ENCODE peak calls at places on chromosomes 6 and 20, in ten cellular contexts. U is C1 segment of cervical spinal cord; H is head of caudate nucleus; C is GM12865; G is stimulated activated CD4-positive, alpha-beta T cell treated with anti-CD3 and anti-CD28 coated beads, Interleukin-1b, Interleukin-23, amount 100 ng/mL, for 4 hours; D is adrenal gland; B is fibroblast of mammary gland; A is Right ventricle myocardium superior; Q is Kasumi-1; W is T-cell. F is an unnamed sample.

GRCh38 chr6:149064026-149065017 is 253.2 kb upstream of the TAB2 start:
- DNase-seq in U (no peak), H (no peak), C (no peak), G (no peak), D (no peak), B (no peak), A (no peak), Q (no peak), W (no peak), F (no peak)

GRCh38 chr6:28105286-28105685 is 19.1 kb upstream of the ZSCAN16 start:
- DNase-seq in U (no peak), H (no peak), C (peak; percentile 48), G (no peak), D (no peak), B (peak; percentile 26), A (no peak), Q (peak; percentile 59), W (no peak), F (no peak)

GRCh38 chr6:105014954-105015353 is 58.0 kb downstream of the LIN28B start:
- DNase-seq in U (no peak), H (no peak), C (no peak), G (no peak), D (no peak), B (no peak), A (no peak), Q (no peak), W (no peak), F (no peak)

GRCh38 chr6:141641406-141641805 is 491.3 kb upstream of the GJE1 start:
- DNase-seq in U (no peak), H (no peak), C (no peak), G (no peak), D (no peak), B (no peak), A (no peak), Q (peak; percentile 4), W (no peak), F (no peak)

GRCh38 chr6:22668307-22668706 is 98.9 kb downstream of the HDGFL1 start:
- DNase-seq in U (no peak), H (no peak), C (no peak), G (no peak), D (no peak), B (no peak), A (peak; percentile 50), Q (no peak), W (no peak), F (no peak)

GRCh38 chr20:51696304-51697118 is 71.7 kb downstream of the ATP9A start:
- DNase-seq in U (no peak), H (no peak), C (no peak), G (no peak), D (no peak), B (peak; percentile 29), A (no peak), Q (no peak), W (no peak), F (no peak)

GRCh38 chr20:9329356-9330092 is 184.9 kb upstream of the LAMP5 start:
- DNase-seq in U (no peak), H (no peak), C (no peak), G (no peak), D (no peak), B (no peak), A (no peak), Q (no peak), W (no peak), F (no peak)

GRCh38 chr6:6583836-6584235 is 4.7 kb upstream of the LY86 start:
- DNase-seq in U (no peak), H (no peak), C (peak; percentile 83), G (no peak), D (no peak), B (no peak), A (no peak), Q (no peak), W (no peak), F (no peak)

GRCh38 chr6:6319947-6320811 is at the start of gene F13A1:
- DNase-seq in U (no peak), H (peak; percentile 47), C (peak; percentile 45), G (no peak), D (peak; percentile 32), B (no peak), A (peak; percentile 59), Q (peak; percentile 79), W (no peak), F (no peak)

GRCh38 chr6:164410017-164410416 is 899.4 kb downstream of the C6orf118 start:
- DNase-seq in U (no peak), H (no peak), C (no peak), G (no peak), D (no peak), B (no peak), A (no peak), Q (no peak), W (no peak), F (no peak)

GRCh38 chr6:151004415-151005024 is 139.0 kb downstream of the MTHFD1L start:
- DNase-seq in U (no peak), H (no peak), C (peak; percentile 15), G (no peak), D (no peak), B (peak; percentile 94), A (no peak), Q (peak; percentile 71), W (no peak), F (no peak)

GRCh38 chr6:80690611-80691090 is 584.2 kb downstream of the BCKDHB start:
- DNase-seq in U (no peak), H (no peak), C (no peak), G (no peak), D (no peak), B (peak; percentile 31), A (no peak), Q (no peak), W (no peak), F (no peak)

GRCh38 chr20:55919319-55919718 is 86.0 kb downstream of the CBLN4 start:
- DNase-seq in U (no peak), H (no peak), C (no peak), G (no peak), D (no peak), B (no peak), A (no peak), Q (no peak), W (no peak), F (no peak)

GRCh38 chr20:59631751-59632380 is 27.5 kb downstream of the PHACTR3 start:
- DNase-seq in U (no peak), H (no peak), C (no peak), G (no peak), D (no peak), B (no peak), A (no peak), Q (no peak), W (no peak), F (no peak)

GRCh38 chr6:137755284-137755683 is 111.8 kb upstream of the TNFAIP3 start:
- DNase-seq in U (no peak), H (no peak), C (no peak), G (no peak), D (no peak), B (no peak), A (no peak), Q (no peak), W (no peak), F (no peak)

GRCh38 chr20:32501709-32502108 is 83.4 kb downstream of the NOL4L start:
- DNase-seq in U (no peak), H (no peak), C (no peak), G (no peak), D (no peak), B (peak; percentile 49), A (no peak), Q (no peak), W (no peak), F (no peak)

GRCh38 chr6:120774275-120774674 is 560.0 kb downstream of the TBC1D32 start:
- DNase-seq in U (no peak), H (no peak), C (no peak), G (no peak), D (no peak), B (peak; percentile 25), A (no peak), Q (no peak), W (no peak), F (no peak)

GRCh38 chr6:69416739-69417138 is 380.1 kb downstream of the LMBRD1 start:
- DNase-seq in U (no peak), H (no peak), C (no peak), G (no peak), D (peak; percentile 30), B (peak; percentile 4), A (no peak), Q (no peak), W (no peak), F (no peak)

F was measured in CD4-positive, CD25-positive, alpha-beta regulatory T cell.